ENCODE peak calls at places on chromosomes 4 and X, in five cellular contexts. Q is BE2C; L is heart right ventricle; H is transverse colon; W is CD8-positive, alpha-beta T cell. G is an unnamed sample. For H3K9me3, the result is how much of the 10 kb centered on the place peaks cover.

GRCh38 chrX:7580127-7580526 is 262.8 kb upstream of the VCX start:
- DNase-seq in Q (no peak), L (no peak), H (no peak), W (no peak), G (no peak)

GRCh38 chrX:17413228-17413627 is 38.2 kb downstream of the NHS start:
- DNase-seq in Q (no peak), L (no peak), H (no peak), W (no peak), G (no peak)

GRCh38 chr4:153008578-153009199 is 72.6 kb downstream of the FHDC1 start:
- DNase-seq in Q (no peak), L (no peak), H (no peak), W (no peak), G (no peak)

GRCh38 chrX:151019837-151020236 is 36.7 kb downstream of the HMGB3 start:
- DNase-seq in Q (no peak), L (no peak), H (no peak), W (no peak), G (no peak)

GRCh38 chrX:39809326-39809725 is 288.4 kb downstream of the BCOR start:
- DNase-seq in Q (no peak), L (no peak), H (no peak), W (no peak), G (no peak)

GRCh38 chrX:103356897-103357296 is 591 bp downstream of the TCEAL9 start:
- DNase-seq in Q (peak), L (peak), H (peak), W (no peak), G (no peak)

GRCh38 chr4:1830642-1831228 is 25.2 kb downstream of the LETM1 start:
- DNase-seq in Q (no peak), L (no peak), H (no peak), W (no peak), G (no peak)

GRCh38 chr4:180710643-180711337 is 1532.4 kb upstream of the TENM3 start:
- DNase-seq in Q (no peak), L (no peak), H (no peak), W (no peak), G (no peak)

GRCh38 chr4:2241003-2241402 is 918 bp downstream of the HAUS3 start:
- DNase-seq in Q (no peak), L (no peak), H (no peak), W (no peak), G (no peak)

GRCh38 chrX:136168929-136169735 is 21.8 kb downstream of the FHL1 start:
- DNase-seq in Q (peak), L (peak), H (peak), W (no peak), G (peak)

GRCh38 chr4:173360587-173361221 is 10.1 kb upstream of the SAP30 start:
- DNase-seq in Q (no peak), L (no peak), H (no peak), W (no peak), G (no peak)

GRCh38 chrX:84192006-84192405 is 4.0 kb upstream of the RPS6KA6 start:
- DNase-seq in Q (no peak), L (no peak), H (no peak), W (no peak), G (no peak)

GRCh38 chr4:1249148-1249730 is 309 bp upstream of the CTBP1 start:
- DNase-seq in Q (peak), L (peak), H (peak), W (peak), G (no peak)

GRCh38 chr4:38292529-38292928 is 332.3 kb downstream of the PTTG2 start:
- DNase-seq in Q (no peak), L (no peak), H (no peak), W (no peak), G (no peak)

GRCh38 chr4:78414116-78414515 is 137.5 kb upstream of the ANXA3 start:
- DNase-seq in Q (no peak), L (no peak), H (no peak), W (no peak), G (no peak)

DNA sequence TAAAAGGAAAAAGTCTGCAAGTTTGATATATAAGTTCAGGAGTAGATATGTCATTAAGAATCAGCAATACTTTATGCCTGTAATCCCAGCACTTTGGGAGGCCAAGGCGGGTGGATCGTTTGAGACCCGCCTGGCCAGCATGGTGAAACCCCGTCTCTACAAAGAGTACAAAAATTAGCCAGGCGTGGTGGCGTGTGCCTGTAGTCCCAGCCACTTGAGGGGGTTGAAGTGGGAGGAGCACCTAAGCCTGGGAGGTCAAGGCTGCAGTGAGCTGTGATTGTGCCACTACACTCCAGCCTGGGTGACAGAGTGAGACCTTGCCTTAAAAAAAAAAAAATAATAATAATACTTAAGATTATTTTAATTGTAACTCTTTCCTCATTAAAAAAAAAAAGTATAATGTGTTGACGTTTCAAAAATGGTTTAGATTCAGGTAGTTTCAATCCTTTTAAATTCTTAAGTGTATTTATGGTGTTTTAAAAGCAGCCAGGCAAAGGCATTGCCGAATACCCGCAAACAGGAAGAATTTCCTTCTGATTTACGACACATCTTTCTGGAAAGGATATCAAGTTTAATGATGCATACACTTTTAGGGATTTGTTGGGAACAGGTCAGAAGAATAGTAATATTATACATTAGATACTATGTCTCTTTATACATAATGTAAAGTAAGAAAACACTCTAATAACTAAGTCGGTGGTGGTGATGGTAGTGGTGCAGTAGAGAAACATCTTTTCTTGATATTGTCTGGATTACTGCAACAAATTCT is 80.9 kb downstream of the KDM6A start:
- DNase-seq in Q (no peak), L (no peak), H (no peak), W (no peak), G (no peak)
- H3K9me3 ChIP-seq in Q (under half), L (under half), H (under half), W (under half), G (under half)

GRCh38 chr4:6732441-6733357 is 16.7 kb downstream of the BLOC1S4 start:
- DNase-seq in Q (no peak), L (peak), H (peak), W (no peak), G (no peak)
- H3K4me3 ChIP-seq in Q (no peak), L (no peak), H (no peak), W (no peak), G (peak)

GRCh38 chr4:144423930-144424329 is 222.0 kb upstream of the HHIP start:
- DNase-seq in Q (no peak), L (no peak), H (no peak), W (no peak), G (no peak)

GRCh38 chr4:144421056-144421455 is 224.9 kb upstream of the HHIP start:
- DNase-seq in Q (no peak), L (no peak), H (no peak), W (no peak), G (no peak)

DNA sequence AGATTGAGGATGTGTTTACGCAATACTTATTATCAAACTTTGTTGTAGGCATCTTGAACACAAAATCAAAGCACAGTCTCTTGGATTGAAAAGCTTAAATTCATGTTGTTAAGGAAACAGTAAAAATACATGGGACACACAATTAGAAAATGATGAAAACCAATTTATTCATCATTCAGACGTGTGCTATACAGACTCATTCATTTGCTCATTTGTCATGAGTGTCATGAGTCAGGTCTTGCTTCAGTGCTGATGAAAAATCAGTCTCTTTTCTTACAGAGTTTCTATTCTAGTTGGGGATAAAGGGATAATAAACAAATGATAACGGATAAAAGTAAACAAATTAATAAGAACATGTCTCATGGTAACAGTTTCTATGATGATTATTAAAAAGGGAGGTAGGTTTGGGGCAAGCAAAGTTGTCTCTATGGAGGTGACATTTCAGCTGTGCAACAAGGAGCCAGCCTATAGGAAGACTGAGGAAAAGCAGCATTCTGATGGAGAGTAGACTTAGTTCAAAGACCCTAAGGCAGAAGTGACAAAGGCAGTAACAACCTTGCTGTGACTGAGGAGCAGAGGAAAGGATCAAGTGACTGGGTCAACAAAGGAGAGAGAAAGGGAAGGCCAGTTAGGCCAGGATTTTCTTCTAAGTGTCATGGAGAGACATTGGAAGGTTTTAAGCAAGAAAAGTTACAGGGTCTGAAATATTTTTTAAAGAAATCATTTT is 224.0 kb upstream of the HHIP start:
- DNase-seq in Q (no peak), L (no peak), H (no peak), W (no peak), G (no peak)
- TF ChIP-seq CTCF in Q (no peak), L (no peak), H (no peak), W (no peak), G (no peak)

GRCh38 chr4:135354876-135355275 is 1153.3 kb upstream of the PABPC4L start:
- DNase-seq in Q (no peak), L (no peak), H (no peak), W (no peak), G (no peak)
- H3K9me3 ChIP-seq in Q (under half), L (under half), H (under half), W (under half), G (under half)

DNA sequence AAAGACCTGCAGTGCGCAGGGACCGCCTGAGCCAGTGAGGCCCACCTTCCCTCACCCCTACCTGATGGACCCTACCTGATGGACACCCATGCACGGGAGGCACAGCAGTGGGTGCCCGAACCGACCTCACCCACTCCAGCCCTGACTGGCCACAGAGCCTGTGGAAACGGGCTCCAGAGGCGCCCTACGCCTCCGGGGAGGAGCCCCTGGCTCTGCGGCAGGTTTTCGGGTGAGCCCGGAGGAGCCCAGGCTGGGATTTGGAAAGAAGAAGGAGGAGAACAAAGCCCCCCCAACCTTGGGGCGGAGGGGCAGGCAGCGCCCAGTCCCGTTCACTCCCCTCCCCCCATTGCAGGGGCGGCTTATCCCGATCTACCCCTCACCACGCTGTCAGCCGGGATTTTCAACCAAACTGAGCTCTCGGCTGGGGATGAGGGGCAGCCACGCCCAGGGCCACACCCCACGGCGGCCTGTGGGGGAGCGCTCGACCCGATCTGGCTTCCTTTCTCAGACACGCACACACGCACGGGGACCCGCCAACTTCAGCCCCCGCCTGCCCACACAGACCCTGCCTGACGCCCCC is 675 bp downstream of the L1CAM start:
- DNase-seq in Q (no peak), L (no peak), H (no peak), W (no peak), G (no peak)
- H3K4me3 ChIP-seq in Q (peak), L (no peak), H (no peak), W (no peak), G (no peak)

GRCh38 chr4:121822796-121823504 is 733 bp downstream of the CCNA2 start:
- DNase-seq in Q (peak), L (no peak), H (peak), W (no peak), G (peak)
- TF ChIP-seq CTCF in Q (peak), L (no peak), H (no peak), W (peak), G (no peak)

GRCh38 chr4:92257931-92258857 is 45.6 kb upstream of the GRID2 start:
- DNase-seq in Q (no peak), L (no peak), H (no peak), W (no peak), G (no peak)
- H3K9me3 ChIP-seq in Q (under half), L (under half), H (under half), W (under half), G (under half)

GRCh38 chr4:15778191-15778741 is at the start of gene CD38:
- DNase-seq in Q (no peak), L (peak), H (peak), W (no peak), G (no peak)
- H3K4me3 ChIP-seq in Q (peak), L (peak), H (peak), W (peak), G (peak)